ENCODE peak calls at places on chromosomes 7 and 10, in four cellular contexts. One of them, this sample, is unnamed.

GRCh38 chr7:126426652-126427051 is 826.1 kb downstream of the GRM8 start:
- DNase-seq in stimulated activated CD8-positive, alpha-beta memory T cell treated with anti-CD3 and anti-CD28 coated beads, Interleukin-7, amount 100 ng/mL, for 1 hour: no peak
- DNase-seq in SJSA1: no peak
- DNase-seq in heart right ventricle: no peak
- DNase-seq in this sample: no peak

GRCh38 chr7:93407239-93407638 is 167.3 kb downstream of the CALCR start:
- DNase-seq in stimulated activated CD8-positive, alpha-beta memory T cell treated with anti-CD3 and anti-CD28 coated beads, Interleukin-7, amount 100 ng/mL, for 1 hour: no peak
- DNase-seq in SJSA1: no peak
- DNase-seq in heart right ventricle: no peak
- DNase-seq in this sample: no peak

GRCh38 chr10:64036996-64037666 is 515.9 kb downstream of the REEP3 start:
- DNase-seq in stimulated activated CD8-positive, alpha-beta memory T cell treated with anti-CD3 and anti-CD28 coated beads, Interleukin-7, amount 100 ng/mL, for 1 hour: no peak
- DNase-seq in SJSA1: no peak
- DNase-seq in heart right ventricle: no peak
- DNase-seq in this sample: no peak

GRCh38 chr10:7610651-7611389 is 55.9 kb downstream of the ITIH5 start:
- DNase-seq in stimulated activated CD8-positive, alpha-beta memory T cell treated with anti-CD3 and anti-CD28 coated beads, Interleukin-7, amount 100 ng/mL, for 1 hour: no peak
- DNase-seq in SJSA1: peak; percentile 66
- DNase-seq in heart right ventricle: no peak
- DNase-seq in this sample: no peak

GRCh38 chr10:114697061-114697598 is 39.1 kb upstream of the ABLIM1 start:
- DNase-seq in stimulated activated CD8-positive, alpha-beta memory T cell treated with anti-CD3 and anti-CD28 coated beads, Interleukin-7, amount 100 ng/mL, for 1 hour: no peak
- DNase-seq in SJSA1: no peak
- DNase-seq in heart right ventricle: peak; percentile 75
- DNase-seq in this sample: no peak

GRCh38 chr10:48445932-48446331 is 139.5 kb downstream of the MAPK8 start:
- DNase-seq in stimulated activated CD8-positive, alpha-beta memory T cell treated with anti-CD3 and anti-CD28 coated beads, Interleukin-7, amount 100 ng/mL, for 1 hour: no peak
- DNase-seq in SJSA1: no peak
- DNase-seq in heart right ventricle: no peak
- DNase-seq in this sample: no peak

GRCh38 chr10:110501142-110501937 is 3.6 kb downstream of the DUSP5 start:
- DNase-seq in stimulated activated CD8-positive, alpha-beta memory T cell treated with anti-CD3 and anti-CD28 coated beads, Interleukin-7, amount 100 ng/mL, for 1 hour: no peak
- DNase-seq in SJSA1: peak; percentile 97
- DNase-seq in heart right ventricle: peak; percentile 96
- DNase-seq in this sample: no peak

GRCh38 chr10:132175907-132176581 is 10.7 kb upstream of the DPYSL4 start:
- DNase-seq in stimulated activated CD8-positive, alpha-beta memory T cell treated with anti-CD3 and anti-CD28 coated beads, Interleukin-7, amount 100 ng/mL, for 1 hour: no peak
- DNase-seq in SJSA1: no peak
- DNase-seq in heart right ventricle: no peak
- DNase-seq in this sample: no peak

GRCh38 chr7:99393363-99394187 is 14.8 kb downstream of the PDAP1 start:
- DNase-seq in stimulated activated CD8-positive, alpha-beta memory T cell treated with anti-CD3 and anti-CD28 coated beads, Interleukin-7, amount 100 ng/mL, for 1 hour: no peak
- DNase-seq in SJSA1: no peak
- DNase-seq in heart right ventricle: peak; percentile 62
- DNase-seq in this sample: no peak

GRCh38 chr10:124493191-124493936 is 31.7 kb downstream of the LHPP start:
- DNase-seq in stimulated activated CD8-positive, alpha-beta memory T cell treated with anti-CD3 and anti-CD28 coated beads, Interleukin-7, amount 100 ng/mL, for 1 hour: no peak
- DNase-seq in SJSA1: no peak
- DNase-seq in heart right ventricle: no peak
- DNase-seq in this sample: no peak

GRCh38 chr7:8015095-8015745 is 46.6 kb downstream of the GLCCI1 start:
- DNase-seq in stimulated activated CD8-positive, alpha-beta memory T cell treated with anti-CD3 and anti-CD28 coated beads, Interleukin-7, amount 100 ng/mL, for 1 hour: no peak
- DNase-seq in SJSA1: no peak
- DNase-seq in heart right ventricle: no peak
- DNase-seq in this sample: no peak

GRCh38 chr10:127576751-127577161 is 27.6 kb downstream of the NPS start:
- DNase-seq in stimulated activated CD8-positive, alpha-beta memory T cell treated with anti-CD3 and anti-CD28 coated beads, Interleukin-7, amount 100 ng/mL, for 1 hour: no peak
- DNase-seq in SJSA1: no peak
- DNase-seq in heart right ventricle: peak; percentile 64
- DNase-seq in this sample: no peak

GRCh38 chr7:42315631-42316030 is 78.6 kb upstream of the GLI3 start:
- DNase-seq in stimulated activated CD8-positive, alpha-beta memory T cell treated with anti-CD3 and anti-CD28 coated beads, Interleukin-7, amount 100 ng/mL, for 1 hour: no peak
- DNase-seq in SJSA1: no peak
- DNase-seq in heart right ventricle: no peak
- DNase-seq in this sample: no peak

GRCh38 chr7:135557455-135558336 is at the start of gene NUP205:
- DNase-seq in stimulated activated CD8-positive, alpha-beta memory T cell treated with anti-CD3 and anti-CD28 coated beads, Interleukin-7, amount 100 ng/mL, for 1 hour: peak; percentile 45
- DNase-seq in SJSA1: peak; percentile 75
- DNase-seq in heart right ventricle: peak; percentile 74
- DNase-seq in this sample: peak; percentile 51

GRCh38 chr7:147029935-147030334 is 913.3 kb downstream of the CNTNAP2 start:
- DNase-seq in stimulated activated CD8-positive, alpha-beta memory T cell treated with anti-CD3 and anti-CD28 coated beads, Interleukin-7, amount 100 ng/mL, for 1 hour: no peak
- DNase-seq in SJSA1: no peak
- DNase-seq in heart right ventricle: no peak
- DNase-seq in this sample: no peak

GRCh38 chr7:142795339-142795863 is 24.6 kb downstream of the PRSS2 start:
- DNase-seq in stimulated activated CD8-positive, alpha-beta memory T cell treated with anti-CD3 and anti-CD28 coated beads, Interleukin-7, amount 100 ng/mL, for 1 hour: no peak
- DNase-seq in SJSA1: no peak
- DNase-seq in heart right ventricle: no peak
- DNase-seq in this sample: peak; percentile 13

GRCh38 chr7:110994028-110994967 is 96.6 kb upstream of the LRRN3 start:
- DNase-seq in stimulated activated CD8-positive, alpha-beta memory T cell treated with anti-CD3 and anti-CD28 coated beads, Interleukin-7, amount 100 ng/mL, for 1 hour: no peak
- DNase-seq in SJSA1: no peak
- DNase-seq in heart right ventricle: no peak
- DNase-seq in this sample: no peak

GRCh38 chr7:19519443-19519977 is 189.3 kb downstream of the POLR1F start:
- DNase-seq in stimulated activated CD8-positive, alpha-beta memory T cell treated with anti-CD3 and anti-CD28 coated beads, Interleukin-7, amount 100 ng/mL, for 1 hour: no peak
- DNase-seq in SJSA1: no peak
- DNase-seq in heart right ventricle: peak; percentile 28
- DNase-seq in this sample: no peak

This sample was measured in KG1.